ENCODE peak calls at places on chromosomes 6 and 20, in four cellular contexts. T is cardiac muscle cell, E is gastrocnemius medialis, G is hepatocyte. H is an unnamed sample. For H3K27me3, the result is how much of the 10 kb centered on the place peaks cover.

GRCh38 chr6:6287415-6287814 is 33.0 kb downstream of the F13A1 start:
- DNase-seq in E (no peak), G (no peak), T (no peak), H (no peak)

GRCh38 chr6:33299237-33299944 is 649 bp upstream of the RGL2 start:
- DNase-seq in E (peak), T (peak), G (peak), H (peak)

GRCh38 chr20:50304883-50305635 is 114.4 kb downstream of the CEBPB start:
- DNase-seq in E (peak), T (no peak), G (peak), H (no peak)

GRCh38 chr20:258269-258858 is 840 bp downstream of the DEFB132 start:
- DNase-seq in G (no peak), T (no peak), E (no peak), H (no peak)

GRCh38 chr6:169893624-169894023 is 142.2 kb downstream of the ERMARD start:
- DNase-seq in T (no peak), E (no peak), G (no peak), H (no peak)

GRCh38 chr6:147204843-147205311 is 660 bp downstream of the STXBP5 start:
- DNase-seq in T (no peak), G (no peak), E (no peak), H (no peak)

GRCh38 chr20:11585752-11586352 is 331.8 kb upstream of the BTBD3 start:
- DNase-seq in G (peak), E (no peak), T (peak), H (no peak)

GRCh38 chr20:54643761-54644160 is 168.4 kb downstream of the DOK5 start:
- DNase-seq in T (no peak), E (no peak), G (peak), H (no peak)

GRCh38 chr6:46217671-46218131 is 46.9 kb upstream of the ENPP5 start:
- DNase-seq in T (no peak), E (peak), G (no peak), H (no peak)

GRCh38 chr6:56570434-56571359 is 72.0 kb downstream of the DST start:
- DNase-seq in G (peak), T (peak), E (no peak), H (no peak)

GRCh38 chr6:90274481-90275030 is 22.1 kb downstream of the BACH2 start:
- DNase-seq in E (peak), G (no peak), T (no peak), H (peak)

GRCh38 chr6:29747688-29748250 is 24.5 kb downstream of the HLA-F start:
- DNase-seq in E (no peak), G (no peak), T (no peak), H (no peak)

GRCh38 chr20:7285918-7286556 is 518.6 kb downstream of the BMP2 start:
- DNase-seq in E (peak), G (peak), T (peak), H (no peak)

GRCh38 chr20:58670097-58670496 is 19.0 kb downstream of the STX16 start:
- DNase-seq in T (no peak), G (no peak), E (no peak), H (no peak)

GRCh38 chr6:89596056-89596455 is 42.5 kb downstream of the LYRM2 start:
- DNase-seq in G (no peak), T (no peak), E (no peak), H (no peak)

GRCh38 chr6:137452331-137452894 is 41.8 kb downstream of the OLIG3 start:
- DNase-seq in E (no peak), G (no peak), T (no peak), H (no peak)

GRCh38 chr20:5504061-5504739 is 187.4 kb upstream of the PROKR2 start:
- DNase-seq in G (no peak), E (peak), T (no peak), H (no peak)

GRCh38 chr6:66226099-66226498 is 519.1 kb upstream of the EYS start:
- DNase-seq in G (no peak), E (no peak), T (peak), H (no peak)

GRCh38 chr6:12152023-12152960 is 137.9 kb upstream of the EDN1 start:
- DNase-seq in E (no peak), T (peak), G (no peak), H (no peak)

GRCh38 chr6:1404066-1404712 is 14.8 kb downstream of the FOXF2 start:
- DNase-seq in E (no peak), G (no peak), T (no peak), H (no peak)

GRCh38 chr6:27630727-27631613 is 158.1 kb upstream of the ZNF184 start:
- DNase-seq in G (peak), E (no peak), T (peak), H (no peak)

GRCh38 chr6:38427492-38428210 is 212.1 kb downstream of the BTBD9 start:
- DNase-seq in G (no peak), T (no peak), E (no peak), H (no peak)

GRCh38 chr6:163352011-163352685 is 62.4 kb upstream of the QKI start:
- DNase-seq in G (no peak), T (no peak), E (no peak), H (no peak)

GRCh38 chr6:47151232-47151898 is 109.2 kb upstream of the ADGRF1 start:
- DNase-seq in T (no peak), E (no peak), G (no peak), H (no peak)

GRCh38 chr20:61569836-61570235 is 317.8 kb downstream of the CDH4 start:
- DNase-seq in E (no peak), T (no peak), G (no peak), H (no peak)

GRCh38 chr6:42390228-42390934 is 61.3 kb downstream of the TRERF1 start:
- DNase-seq in T (no peak), E (no peak), G (no peak), H (peak)

GRCh38 chr6:106300944-106301343 is 24.6 kb downstream of the ATG5 start:
- DNase-seq in E (no peak), T (peak), G (peak), H (no peak)
- TF ChIP-seq CTCF in E (no peak), T (peak), G (peak), H (peak)

GRCh38 chr20:46401478-46401860 is 4.9 kb downstream of the ELMO2 start:
- DNase-seq in G (no peak), T (no peak), E (no peak), H (no peak)
- H3K27ac ChIP-seq in G (peak), T (no peak), E (peak), H (peak)

DNA sequence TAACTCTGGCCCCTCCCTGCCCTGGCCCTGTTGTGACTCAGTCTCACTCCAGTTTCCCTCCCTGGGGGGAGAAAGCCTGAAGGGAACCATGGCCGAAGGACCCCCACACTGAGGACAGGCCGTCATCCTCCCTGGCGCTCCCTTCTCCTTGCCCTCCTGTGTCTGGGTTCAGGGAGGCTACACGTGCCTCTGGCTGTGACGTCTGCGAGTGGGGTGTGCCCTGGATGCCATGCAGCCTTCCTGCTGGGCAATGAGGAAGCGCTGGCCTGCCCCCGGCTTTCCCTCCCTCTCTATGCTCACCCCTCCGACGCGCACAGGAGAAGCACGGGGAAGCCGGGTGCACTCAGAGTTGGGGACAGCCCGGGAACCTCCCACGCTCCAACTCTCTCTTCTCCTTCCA is 9.1 kb downstream of the BHLHE23 start:
- DNase-seq in T (no peak), G (no peak), E (no peak), H (no peak)
- H3K27me3 ChIP-seq in T (half or more), G (under half), E (under half), H (under half)

GRCh38 chr20:36883972-36884535 is 8.1 kb downstream of the TLDC2 start:
- DNase-seq in G (no peak), T (no peak), E (no peak), H (no peak)

GRCh38 chr20:36886859-36887778 is 11.2 kb downstream of the TLDC2 start:
- DNase-seq in T (peak), G (peak), E (peak), H (peak)

GRCh38 chr20:36887779-36888133 is 11.8 kb downstream of the TLDC2 start:
- DNase-seq in T (no peak), G (no peak), E (no peak), H (no peak)

GRCh38 chr20:36881888-36882287 is 6.0 kb downstream of the TLDC2 start:
- DNase-seq in G (peak), T (no peak), E (no peak), H (no peak)

GRCh38 chr20:36885355-36885754 is 9.4 kb downstream of the TLDC2 start:
- DNase-seq in T (no peak), G (no peak), E (no peak), H (no peak)
- TF ChIP-seq CTCF in T (peak), G (no peak), E (no peak), H (no peak)

GRCh38 chr6:17628873-17629272 is 28.8 kb downstream of the FAM8A1 start:
- DNase-seq in T (no peak), E (no peak), G (no peak), H (no peak)

GRCh38 chr6:17632929-17633328 is 32.8 kb downstream of the FAM8A1 start:
- DNase-seq in T (no peak), G (no peak), E (no peak), H (no peak)

GRCh38 chr6:17630511-17631073 is 30.5 kb downstream of the FAM8A1 start:
- DNase-seq in G (peak), E (no peak), T (no peak), H (no peak)

GRCh38 chr6:17633465-17634188 is 33.5 kb downstream of the FAM8A1 start:
- DNase-seq in G (no peak), E (no peak), T (no peak), H (no peak)

GRCh38 chr6:17629824-17630510 is 29.9 kb downstream of the FAM8A1 start:
- DNase-seq in G (no peak), T (no peak), E (no peak), H (no peak)
- H3K27ac ChIP-seq in G (peak), T (peak), E (no peak), H (no peak)

GRCh38 chr20:56005389-56005715 is at the start of gene CBLN4:
- DNase-seq in G (no peak), E (no peak), T (no peak), H (no peak)

GRCh38 chr20:56003111-56003800 is 2.1 kb downstream of the CBLN4 start:
- DNase-seq in T (no peak), G (no peak), E (no peak), H (no peak)

GRCh38 chr20:56003966-56004365 is 1.4 kb downstream of the CBLN4 start:
- DNase-seq in G (peak), E (no peak), T (no peak), H (no peak)

GRCh38 chr20:56001890-56002289 is 3.4 kb downstream of the CBLN4 start:
- DNase-seq in G (no peak), T (no peak), E (no peak), H (no peak)

DNA sequence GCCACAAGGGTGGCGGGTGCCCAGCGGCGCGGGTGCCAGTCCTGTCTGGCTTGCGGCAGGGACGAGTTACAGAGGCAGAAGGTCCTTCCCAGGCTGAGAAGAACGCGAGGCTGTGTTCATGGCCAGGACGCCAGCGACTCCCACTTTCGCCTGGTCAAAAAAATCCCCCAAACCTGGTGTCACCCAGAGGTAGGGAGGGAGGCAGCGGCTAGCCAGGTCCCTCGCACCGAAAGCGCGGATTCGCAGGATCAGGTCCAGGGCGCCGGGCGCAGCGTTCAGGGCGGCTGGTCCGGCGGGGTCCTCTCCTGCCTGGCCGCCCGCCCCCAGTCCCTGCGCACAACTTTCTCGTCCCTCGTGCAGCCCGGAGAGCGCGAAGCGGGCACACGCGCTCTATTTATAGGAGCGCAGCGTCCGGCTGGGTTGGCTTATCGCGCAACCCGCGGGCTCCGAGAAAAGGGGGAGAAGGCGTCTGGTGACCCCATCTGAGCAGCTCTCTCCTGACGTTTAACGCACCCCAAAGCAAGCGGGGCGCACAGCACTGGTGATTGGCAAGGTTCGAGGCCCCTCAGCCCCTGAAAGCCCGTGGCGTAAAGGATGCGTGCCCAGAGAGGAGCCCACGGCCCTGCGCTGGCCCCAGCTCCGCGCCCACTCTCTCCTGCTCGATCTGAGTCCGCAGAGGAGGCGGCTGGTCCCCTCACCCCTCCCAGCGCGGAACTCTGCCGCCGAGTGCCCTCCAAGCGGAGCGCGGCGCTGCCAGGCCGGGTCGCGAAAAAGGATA is 519 bp downstream of the CBLN4 start:
- DNase-seq in E (no peak), G (no peak), T (no peak), H (no peak)
- H3K27me3 ChIP-seq in E (under half), G (under half), T (under half), H (under half)

GRCh38 chr6:117267766-117268534 is 2.6 kb downstream of the VGLL2 start:
- DNase-seq in G (no peak), T (peak), E (peak), H (no peak)
- TF ChIP-seq CTCF in G (peak), T (no peak), E (peak), H (no peak)

GRCh38 chr6:37019065-37019450 is 13.6 kb downstream of the FGD2 start:
- DNase-seq in E (no peak), G (no peak), T (no peak), H (no peak)
- H3K27ac ChIP-seq in E (no peak), G (no peak), T (no peak), H (no peak)

H was measured in CD4-positive, alpha-beta T cell.